ENCODE peak calls at places on chromosome X, in five cellular contexts. One of them, this sample, is unnamed.
A peak's percentile ranks its signal among the peaks of the same experiment; 100 is the strongest.

GRCh38 chrX:41971346-41971745 is 48.0 kb upstream of the CASK start:
- DNase-seq in HepG2: no peak
- DNase-seq in A549: no peak
- DNase-seq in GM12878: no peak
- DNase-seq in K562: no peak
- DNase-seq in this sample: no peak

GRCh38 chrX:20521245-20521644 is 254.5 kb upstream of the RPS6KA3 start:
- DNase-seq in HepG2: no peak
- DNase-seq in A549: no peak
- DNase-seq in K562: no peak
- DNase-seq in GM12878: no peak
- DNase-seq in this sample: peak; percentile 74

GRCh38 chrX:44080083-44080482 is 106.9 kb upstream of the NDP start:
- DNase-seq in GM12878: no peak
- DNase-seq in HepG2: no peak
- DNase-seq in K562: no peak
- DNase-seq in A549: no peak
- DNase-seq in this sample: no peak

GRCh38 chrX:1531106-1531890 is 5.7 kb downstream of the P2RY8 start:
- DNase-seq in HepG2: no peak
- DNase-seq in K562: no peak
- DNase-seq in GM12878: no peak
- DNase-seq in A549: no peak
- DNase-seq in this sample: no peak

GRCh38 chrX:2162695-2163094 is 338.1 kb downstream of the DHRSX start:
- DNase-seq in GM12878: no peak
- DNase-seq in A549: no peak
- DNase-seq in K562: no peak
- DNase-seq in HepG2: no peak
- DNase-seq in this sample: no peak

GRCh38 chrX:106278951-106279350 is 110.8 kb downstream of the PWWP3B start:
- DNase-seq in K562: no peak
- DNase-seq in GM12878: no peak
- DNase-seq in A549: no peak
- DNase-seq in HepG2: no peak
- DNase-seq in this sample: no peak

GRCh38 chrX:35090801-35091200 is 148.2 kb downstream of the FAM47B start:
- DNase-seq in A549: no peak
- DNase-seq in GM12878: no peak
- DNase-seq in HepG2: no peak
- DNase-seq in K562: no peak
- DNase-seq in this sample: peak; percentile 55

GRCh38 chrX:15908891-15909290 is 54.3 kb upstream of the AP1S2 start:
- DNase-seq in HepG2: peak; percentile 12
- DNase-seq in A549: no peak
- DNase-seq in GM12878: no peak
- DNase-seq in K562: no peak
- DNase-seq in this sample: no peak

GRCh38 chrX:45150821-45151220 is 49.9 kb downstream of the DIPK2B start:
- DNase-seq in HepG2: no peak
- DNase-seq in A549: no peak
- DNase-seq in K562: no peak
- DNase-seq in GM12878: no peak
- DNase-seq in this sample: no peak

GRCh38 chrX:154727418-154728323 is 23.2 kb downstream of the GAB3 start:
- DNase-seq in GM12878: no peak
- DNase-seq in K562: no peak
- DNase-seq in A549: no peak
- DNase-seq in HepG2: no peak
- DNase-seq in this sample: peak; percentile 77

GRCh38 chrX:74535211-74535621 is 79.2 kb downstream of the RLIM start:
- DNase-seq in A549: no peak
- DNase-seq in GM12878: no peak
- DNase-seq in HepG2: peak; percentile 16
- DNase-seq in K562: peak; percentile 13
- DNase-seq in this sample: peak; percentile 71

GRCh38 chrX:38341442-38341841 is 11.0 kb upstream of the OTC start:
- DNase-seq in HepG2: no peak
- DNase-seq in A549: no peak
- DNase-seq in GM12878: no peak
- DNase-seq in K562: no peak
- DNase-seq in this sample: no peak

GRCh38 chrX:38332505-38332904 is 5.2 kb upstream of the RPGR start:
- DNase-seq in GM12878: peak; percentile 26
- DNase-seq in K562: no peak
- DNase-seq in A549: no peak
- DNase-seq in HepG2: no peak
- DNase-seq in this sample: no peak

GRCh38 chrX:38335382-38335781 is 8.1 kb upstream of the RPGR start:
- DNase-seq in HepG2: no peak
- DNase-seq in K562: no peak
- DNase-seq in GM12878: no peak
- DNase-seq in A549: no peak
- DNase-seq in this sample: no peak

DNA sequence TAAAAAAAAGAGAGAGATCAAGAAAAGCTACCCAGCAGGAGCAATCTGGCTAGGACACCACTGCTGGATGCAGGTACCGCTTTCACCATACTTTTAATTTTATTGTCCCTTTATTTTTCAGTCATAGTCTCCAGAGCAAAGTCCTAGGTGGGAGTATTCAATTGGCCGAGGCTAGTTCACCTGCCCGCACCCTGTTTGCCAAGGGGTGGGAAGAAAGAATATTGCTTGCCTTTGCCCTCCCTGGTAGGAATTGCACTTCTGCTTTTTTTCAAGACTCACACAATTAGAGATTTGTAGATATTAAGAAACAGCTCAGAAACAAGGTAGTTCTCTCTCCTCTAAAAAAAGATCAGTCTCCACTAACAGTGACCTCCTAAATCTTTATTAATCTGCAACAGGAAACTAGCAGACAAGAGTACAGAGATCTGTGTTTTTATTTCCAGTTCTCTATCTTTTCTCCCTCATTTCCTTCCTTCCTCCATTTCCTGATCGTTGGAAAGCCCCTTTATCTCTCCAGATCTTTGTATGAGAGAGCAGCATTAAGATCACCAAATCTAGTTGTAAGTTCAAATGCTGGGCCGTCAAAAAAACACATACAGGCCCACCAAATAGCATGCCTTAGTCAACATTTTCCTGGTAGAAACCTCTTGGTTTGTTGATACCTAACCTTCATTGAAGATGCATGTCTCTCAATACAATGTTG is 9.4 kb upstream of the RPGR start:
- DNase-seq in A549: no peak
- DNase-seq in HepG2: no peak
- DNase-seq in GM12878: no peak
- DNase-seq in K562: no peak
- DNase-seq in this sample: no peak
- H3K27ac ChIP-seq in A549: no peak overlapping the region
- H3K27ac ChIP-seq in HepG2: no peak overlapping the region
- H3K27ac ChIP-seq in GM12878: no peak overlapping the region
- H3K27ac ChIP-seq in K562: no peak overlapping the region
- H3K27ac ChIP-seq in this sample: no peak overlapping the region

DNA sequence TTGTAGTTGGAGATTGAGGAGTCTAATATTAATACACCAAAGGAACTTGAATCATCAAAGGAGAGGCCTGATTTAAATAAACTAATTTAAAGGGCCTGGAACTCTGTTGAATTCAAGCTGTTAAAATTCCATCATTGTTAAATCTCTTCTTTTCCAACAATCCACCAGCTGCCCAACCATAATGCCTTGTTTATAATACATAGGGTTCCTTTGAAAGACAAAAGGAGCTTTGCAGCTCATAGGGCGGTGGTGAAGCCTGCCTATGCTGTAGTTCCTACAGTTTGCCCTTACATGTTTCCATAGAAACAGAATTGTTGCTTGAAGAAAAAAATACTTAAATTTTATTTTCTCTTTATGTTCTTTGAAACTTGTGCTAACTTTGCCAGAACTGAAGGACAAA is 102.8 kb downstream of the GLUD2 start:
- DNase-seq in GM12878: no peak
- DNase-seq in HepG2: no peak
- DNase-seq in K562: no peak
- DNase-seq in A549: no peak
- DNase-seq in this sample: no peak
- TF ChIP-seq BHLHE40 in GM12878: no peak
- TF ChIP-seq BHLHE40 in HepG2: no peak
- TF ChIP-seq BHLHE40 in K562: no peak
- TF ChIP-seq BHLHE40 in A549: no peak
- TF ChIP-seq BHLHE40 in this sample: no peak

DNA sequence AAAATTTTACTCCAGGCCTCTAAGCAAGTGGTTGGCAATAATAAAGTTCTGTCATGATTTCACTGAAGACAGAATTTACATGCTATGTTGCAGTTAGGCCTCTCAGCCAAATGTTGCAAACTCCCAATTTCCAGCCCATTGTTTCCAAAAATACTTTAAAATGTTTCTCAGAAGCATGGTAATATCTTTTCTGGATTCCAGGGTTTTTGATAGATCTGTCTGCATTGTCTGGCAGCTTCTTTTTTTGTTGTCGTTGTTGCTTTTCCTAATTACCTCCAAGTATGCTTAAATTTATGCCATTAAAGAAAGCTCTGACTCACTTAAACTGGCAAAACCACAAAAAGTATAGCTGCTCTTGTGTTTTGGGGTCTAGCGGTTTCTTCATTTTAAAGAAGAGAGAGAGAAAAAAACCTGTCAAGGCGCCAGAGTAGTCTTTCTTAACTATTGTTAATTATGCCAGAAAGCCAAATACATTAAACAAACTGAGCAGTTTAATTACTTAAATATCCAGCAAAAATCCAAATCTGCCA is 97.0 kb downstream of the AGTR2 start:
- DNase-seq in HepG2: no peak
- DNase-seq in A549: no peak
- DNase-seq in K562: no peak
- DNase-seq in GM12878: no peak
- DNase-seq in this sample: no peak
- H3K27ac ChIP-seq in HepG2: no peak overlapping the region
- H3K27ac ChIP-seq in A549: no peak overlapping the region
- H3K27ac ChIP-seq in K562: no peak overlapping the region
- H3K27ac ChIP-seq in GM12878: no peak overlapping the region
- H3K27ac ChIP-seq in this sample: no peak overlapping the region

DNA sequence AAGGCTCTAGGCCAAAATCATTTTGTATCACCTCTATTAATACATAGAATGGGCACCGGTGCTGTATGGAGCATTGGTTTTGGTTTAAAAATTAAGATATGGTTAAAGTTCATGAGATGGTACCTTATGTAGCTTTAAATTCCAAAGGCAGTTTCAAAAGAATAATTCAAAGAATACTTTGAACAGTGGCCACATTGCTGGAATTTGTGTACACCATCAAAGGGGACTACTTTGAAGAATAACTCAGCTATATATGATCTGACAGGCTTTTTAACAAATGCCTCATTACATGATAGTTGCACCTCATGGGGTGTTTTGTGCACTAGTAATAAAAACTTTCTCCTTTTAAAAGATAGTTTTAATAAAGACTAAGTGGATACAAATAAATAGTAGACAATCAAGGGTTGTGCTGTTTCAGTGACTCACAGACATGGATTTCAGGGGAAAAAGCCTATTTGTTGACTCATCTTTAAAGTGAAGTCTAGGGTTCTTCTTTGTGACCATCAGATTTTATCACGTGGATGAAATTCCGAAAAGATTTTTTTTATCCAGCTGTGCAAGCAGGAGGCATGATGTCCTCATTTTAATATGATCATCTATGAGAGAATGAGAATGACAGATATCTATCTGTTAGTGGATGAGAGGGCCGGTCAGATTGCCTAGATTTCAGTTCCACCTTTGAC is 12.8 kb downstream of the MTM1 start:
- DNase-seq in A549: peak; percentile 14
- DNase-seq in GM12878: no peak
- DNase-seq in K562: no peak
- DNase-seq in HepG2: peak; percentile 64
- DNase-seq in this sample: peak; percentile 83
- TF ChIP-seq BHLHE40 in A549: no peak
- TF ChIP-seq BHLHE40 in GM12878: no peak
- TF ChIP-seq BHLHE40 in K562: no peak
- TF ChIP-seq BHLHE40 in HepG2: no peak
- TF ChIP-seq BHLHE40 in this sample: peak; percentile 54

GRCh38 chrX:139929876-139930275 is 3.0 kb downstream of the ATP11C start:
- DNase-seq in GM12878: no peak
- DNase-seq in K562: no peak
- DNase-seq in HepG2: peak; percentile 28
- DNase-seq in A549: no peak
- DNase-seq in this sample: no peak

GRCh38 chrX:139932077-139932900 is 564 bp downstream of the ATP11C start:
- DNase-seq in K562: peak; percentile 84
- DNase-seq in GM12878: no peak
- DNase-seq in A549: peak; percentile 33
- DNase-seq in HepG2: no peak
- DNase-seq in this sample: peak; percentile 26

GRCh38 chrX:139930923-139931645 is 1.8 kb downstream of the ATP11C start:
- DNase-seq in K562: peak; percentile 15
- DNase-seq in GM12878: no peak
- DNase-seq in A549: peak; percentile 10
- DNase-seq in HepG2: peak; percentile 20
- DNase-seq in this sample: no peak

GRCh38 chrX:139932901-139933796 is at the start of gene ATP11C:
- DNase-seq in A549: peak; percentile 56
- DNase-seq in GM12878: peak; percentile 46
- DNase-seq in K562: peak; percentile 82
- DNase-seq in HepG2: peak; percentile 70
- DNase-seq in this sample: peak; percentile 83

DNA sequence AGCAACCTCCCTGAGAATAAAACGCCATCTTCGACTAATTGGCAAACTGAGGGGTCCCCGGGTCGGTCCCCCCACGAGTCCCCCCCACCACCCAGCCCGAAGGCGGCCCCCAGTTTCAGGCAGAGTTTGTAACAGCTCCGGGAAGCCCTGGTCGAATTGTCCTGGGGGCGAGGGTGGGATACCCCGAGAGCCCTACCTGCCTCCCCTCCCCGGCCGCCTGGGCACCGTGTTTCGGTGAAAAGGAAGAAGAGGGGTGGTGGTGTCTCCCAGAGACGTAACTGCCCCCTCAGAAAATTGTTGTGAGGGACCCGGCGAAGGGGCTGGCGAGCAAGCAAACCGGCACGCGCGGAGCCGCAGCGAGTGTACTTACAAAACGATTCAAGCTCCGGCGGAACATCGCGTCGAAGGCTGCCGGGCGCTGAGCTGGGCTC is 1.2 kb downstream of the ATP11C start:
- DNase-seq in HepG2: no peak
- DNase-seq in K562: peak; percentile 15
- DNase-seq in GM12878: no peak
- DNase-seq in A549: no peak
- DNase-seq in this sample: no peak
- H3K27ac ChIP-seq in HepG2: peak overlapping the region; percentile 66
- H3K27ac ChIP-seq in K562: peak overlapping the region; percentile 79
- H3K27ac ChIP-seq in GM12878: peak overlapping the region; percentile 50
- H3K27ac ChIP-seq in A549: peak overlapping the region; percentile 99
- H3K27ac ChIP-seq in this sample: peak overlapping the region; percentile 70